ENCODE peak calls at places on chromosomes 12 and 14, in six cellular contexts. X is NCI-H1105 treated with DMSO at 0.1 percent for 48 hours; C is NCI-H524; T is effector memory CD8-positive, alpha-beta T cell; G is NCI-H1092; E is NCI-H1417. Q is an unnamed sample.

GRCh38 chr12:101830391-101831325 is at the start of gene GNPTAB:
- DNase-seq in G (peak), T (peak), E (peak), C (peak), X (peak), Q (peak)

GRCh38 chr12:62910549-62911169 is 24.3 kb downstream of the PPM1H start:
- DNase-seq in G (no peak), T (no peak), E (no peak), C (no peak), X (no peak), Q (no peak)

GRCh38 chr14:49907186-49907585 is 14.3 kb downstream of the ARF6 start:
- DNase-seq in G (no peak), C (no peak), E (no peak), X (no peak), T (no peak), Q (no peak)

GRCh38 chr12:27501956-27502562 is 21.9 kb upstream of the PPFIBP1 start:
- DNase-seq in X (no peak), E (no peak), T (no peak), C (no peak), G (no peak), Q (no peak)

GRCh38 chr14:74620497-74620921 is 8.5 kb upstream of the LTBP2 start:
- DNase-seq in E (no peak), X (no peak), G (no peak), C (no peak), T (no peak), Q (no peak)

GRCh38 chr12:62722971-62723680 is 211.8 kb downstream of the PPM1H start:
- DNase-seq in C (no peak), X (peak), T (no peak), E (no peak), G (peak), Q (no peak)

GRCh38 chr14:65043893-65044595 is 57.3 kb downstream of the FNTB start:
- DNase-seq in T (no peak), G (no peak), C (no peak), X (no peak), E (no peak), Q (no peak)

GRCh38 chr14:67410313-67410712 is 1.7 kb downstream of the PLEK2 start:
- DNase-seq in X (no peak), C (no peak), G (no peak), T (no peak), E (no peak), Q (no peak)

GRCh38 chr14:75549169-75549568 is 26.9 kb downstream of the BATF start:
- DNase-seq in X (no peak), C (no peak), E (no peak), T (no peak), G (no peak), Q (no peak)

GRCh38 chr14:81831128-81831815 is 297.6 kb upstream of the SEL1L start:
- DNase-seq in C (no peak), T (no peak), E (no peak), G (no peak), X (no peak), Q (no peak)

GRCh38 chr12:62434504-62435336 is 31.9 kb upstream of the MON2 start:
- DNase-seq in T (no peak), E (peak), X (peak), G (no peak), C (no peak), Q (no peak)

GRCh38 chr14:65387628-65388027 is 24.9 kb upstream of the FUT8 start:
- DNase-seq in C (no peak), G (no peak), E (no peak), X (peak), T (no peak), Q (no peak)

GRCh38 chr12:71024281-71024680 is 103.7 kb upstream of the PTPRR start:
- DNase-seq in X (no peak), T (no peak), C (no peak), G (no peak), E (no peak), Q (no peak)

GRCh38 chr12:82504411-82504810 is 146.1 kb downstream of the METTL25 start:
- DNase-seq in E (no peak), G (no peak), X (no peak), C (no peak), T (no peak), Q (no peak)

GRCh38 chr12:42666671-42667243 is 77.2 kb upstream of the PRICKLE1 start:
- DNase-seq in X (no peak), T (no peak), C (no peak), E (no peak), G (no peak), Q (no peak)

GRCh38 chr12:14416658-14417057 is 51.2 kb downstream of the ATF7IP start:
- DNase-seq in X (no peak), T (peak), G (no peak), C (peak), E (peak), Q (no peak)

GRCh38 chr12:132207083-132207775 is 63.0 kb downstream of the NOC4L start:
- DNase-seq in G (no peak), X (no peak), E (no peak), C (no peak), T (no peak), Q (no peak)

GRCh38 chr14:24314377-24315193 is 3.3 kb downstream of the LTB4R start:
- DNase-seq in T (no peak), G (no peak), E (no peak), X (no peak), C (no peak), Q (no peak)

GRCh38 chr14:80955434-80955939 is at the start of gene TSHR:
- DNase-seq in C (no peak), G (no peak), X (no peak), E (peak), T (no peak), Q (peak)

GRCh38 chr12:123384994-123385376 is 1.1 kb downstream of the KMT5A start:
- DNase-seq in G (no peak), X (no peak), T (no peak), C (no peak), E (no peak), Q (no peak)

GRCh38 chr14:58740584-58740983 is 102.8 kb downstream of the DACT1 start:
- DNase-seq in E (no peak), T (no peak), C (no peak), G (no peak), X (no peak), Q (no peak)

GRCh38 chr12:42921741-42922511 is 332.4 kb upstream of the PRICKLE1 start:
- DNase-seq in G (no peak), X (no peak), C (no peak), T (no peak), E (no peak), Q (no peak)

GRCh38 chr14:92897922-92898599 is 24.9 kb upstream of the CHGA start:
- DNase-seq in E (no peak), X (no peak), T (no peak), G (no peak), C (no peak), Q (no peak)

GRCh38 chr12:65667932-65668331 is 156.4 kb upstream of the HMGA2 start:
- DNase-seq in X (no peak), T (no peak), C (no peak), E (no peak), G (no peak), Q (no peak)

GRCh38 chr14:55889124-55889523 is 229.1 kb upstream of the PELI2 start:
- DNase-seq in G (peak), E (peak), C (no peak), T (no peak), X (peak), Q (no peak)

GRCh38 chr12:77888611-77889010 is 57.9 kb downstream of the NAV3 start:
- DNase-seq in C (no peak), G (no peak), E (no peak), T (no peak), X (no peak), Q (no peak)

GRCh38 chr12:109939504-109939903 is 39.4 kb downstream of the TCHP start:
- DNase-seq in E (no peak), T (no peak), C (no peak), G (no peak), X (no peak), Q (no peak)

GRCh38 chr12:26252946-26253345 is 57.6 kb downstream of the SSPN start:
- DNase-seq in E (no peak), C (no peak), G (no peak), X (no peak), T (no peak), Q (no peak)

GRCh38 chr12:131682511-131682895 is 28.4 kb upstream of the SFSWAP start:
- DNase-seq in E (no peak), T (peak), G (no peak), C (no peak), X (no peak), Q (no peak)

GRCh38 chr12:92541024-92541423 is 161.8 kb upstream of the PLEKHG7 start:
- DNase-seq in C (no peak), X (no peak), T (no peak), E (no peak), G (no peak), Q (no peak)

GRCh38 chr14:90109858-90110257 is 48.1 kb downstream of the KCNK13 start:
- DNase-seq in X (no peak), T (no peak), E (peak), G (no peak), C (peak), Q (no peak)

GRCh38 chr12:113755098-113755497 is 211.0 kb downstream of the RBM19 start:
- DNase-seq in E (no peak), G (no peak), X (no peak), C (no peak), T (no peak), Q (no peak)

Q was measured in suprapubic skin.